ENCODE peak calls at places on chromosome 1, in six cellular contexts. Q is GM23248; C is effector memory CD4-positive, alpha-beta T cell; L is heart left ventricle; X is left ventricle myocardium inferior; D is colonic mucosa. H is an unnamed sample.
A peak's percentile ranks its signal among the peaks of the same experiment; 100 is the strongest.

GRCh38 chr1:230385173-230385480 is 41.0 kb downstream of the PGBD5 start:
- DNase-seq in C (no peak), X (no peak), L (no peak), Q (no peak), D (no peak), H (no peak)

GRCh38 chr1:14825396-14825795 is 226.9 kb downstream of the KAZN start:
- DNase-seq in Q (no peak), L (no peak), C (no peak), X (no peak), D (no peak), H (no peak)

GRCh38 chr1:10635385-10635896 is 160.7 kb downstream of the PEX14 start:
- DNase-seq in X (no peak), L (no peak), C (no peak), Q (peak; percentile 86), D (no peak), H (no peak)

GRCh38 chr1:213864007-213864406 is 123.8 kb upstream of the PROX1 start:
- DNase-seq in D (no peak), X (no peak), L (no peak), C (no peak), Q (no peak), H (no peak)

GRCh38 chr1:66359815-66360214 is 174.1 kb upstream of the SGIP1 start:
- DNase-seq in X (no peak), C (no peak), Q (peak; percentile 50), L (no peak), D (no peak), H (no peak)

GRCh38 chr1:226697151-226697575 is 41.9 kb downstream of the ITPKB start:
- DNase-seq in L (no peak), X (no peak), Q (peak; percentile 66), D (no peak), C (no peak), H (no peak)

GRCh38 chr1:101262601-101263348 is 26.0 kb downstream of the S1PR1 start:
- DNase-seq in X (no peak), L (no peak), Q (no peak), D (no peak), C (no peak), H (no peak)

GRCh38 chr1:41917051-41917530 is 1.6 kb downstream of the HIVEP3 start:
- DNase-seq in X (no peak), L (no peak), Q (no peak), D (no peak), C (no peak), H (no peak)

GRCh38 chr1:11920239-11920903 is 5.9 kb downstream of the KIAA2013 start:
- DNase-seq in L (peak; percentile 57), Q (no peak), X (no peak), C (no peak), D (no peak), H (no peak)

GRCh38 chr1:17122449-17123194 is 3.4 kb upstream of the PADI2 start:
- DNase-seq in D (peak; percentile 46), L (no peak), C (no peak), X (no peak), Q (peak; percentile 41), H (no peak)

GRCh38 chr1:2977886-2978611 is 43.2 kb upstream of the ACTRT2 start:
- DNase-seq in L (no peak), X (no peak), D (no peak), Q (no peak), C (no peak), H (no peak)

GRCh38 chr1:237799762-237800474 is 90.8 kb downstream of the ZP4 start:
- DNase-seq in L (peak; percentile 63), D (peak; percentile 83), C (no peak), Q (peak; percentile 20), X (peak; percentile 32), H (no peak)

GRCh38 chr1:70718086-70718630 is 307.1 kb downstream of the CTH start:
- DNase-seq in C (no peak), X (no peak), D (no peak), L (no peak), Q (peak; percentile 49), H (no peak)

GRCh38 chr1:85450832-85451231 is 14.1 kb downstream of the DDAH1 start:
- DNase-seq in C (no peak), X (no peak), Q (no peak), L (no peak), D (no peak), H (no peak)

GRCh38 chr1:156138366-156138969 is 14.9 kb upstream of the SEMA4A start:
- DNase-seq in X (no peak), C (no peak), L (no peak), D (no peak), Q (no peak), H (no peak)

GRCh38 chr1:939511-940107 is 15.9 kb downstream of the SAMD11 start:
- DNase-seq in X (no peak), Q (peak; percentile 30), L (no peak), C (no peak), D (no peak), H (no peak)

GRCh38 chr1:223417444-223417843 is 24.2 kb downstream of the CCDC185 start:
- DNase-seq in X (no peak), C (no peak), Q (no peak), L (no peak), D (no peak), H (no peak)

GRCh38 chr1:61208172-61208571 is 125.8 kb downstream of the NFIA start:
- DNase-seq in X (no peak), L (no peak), C (no peak), Q (no peak), D (no peak), H (no peak)

GRCh38 chr1:13947658-13948057 is 247.7 kb downstream of the PRDM2 start:
- DNase-seq in X (no peak), L (no peak), D (no peak), Q (no peak), C (no peak), H (no peak)

GRCh38 chr1:176745945-176746344 is 283.0 kb downstream of the PAPPA2 start:
- DNase-seq in X (no peak), L (no peak), C (no peak), Q (peak; percentile 20), D (no peak), H (no peak)

GRCh38 chr1:231016966-231017365 is 23.1 kb downstream of the FAM89A start:
- DNase-seq in D (no peak), X (no peak), L (no peak), C (no peak), Q (no peak), H (no peak)

GRCh38 chr1:61220531-61220930 is 138.2 kb downstream of the NFIA start:
- DNase-seq in D (no peak), X (no peak), C (no peak), L (no peak), Q (no peak), H (no peak)

GRCh38 chr1:204703826-204704612 is 18.5 kb upstream of the LRRN2 start:
- DNase-seq in C (no peak), D (no peak), X (no peak), Q (no peak), L (no peak), H (no peak)

GRCh38 chr1:22139817-22140216 is 3.1 kb downstream of the WNT4 start:
- DNase-seq in C (no peak), X (no peak), L (no peak), Q (no peak), D (no peak), H (no peak)

GRCh38 chr1:151193856-151194255 is 3.9 kb upstream of the VPS72 start:
- DNase-seq in D (no peak), L (no peak), C (no peak), Q (peak; percentile 32), X (no peak), H (no peak)

GRCh38 chr1:231966983-231967382 is 340.4 kb downstream of the DISC1 start:
- DNase-seq in L (no peak), D (no peak), X (no peak), Q (no peak), C (no peak), H (no peak)

GRCh38 chr1:92029241-92029922 is 403 bp upstream of the EPHX4 start:
- DNase-seq in D (no peak), L (no peak), C (no peak), Q (no peak), X (no peak), H (no peak)

GRCh38 chr1:201140941-201141260 is 13.4 kb downstream of the TMEM9 start:
- DNase-seq in X (no peak), D (no peak), Q (no peak), C (no peak), L (no peak), H (peak; percentile 25)

GRCh38 chr1:116817582-116818064 is 63.4 kb downstream of the CD2 start:
- DNase-seq in D (peak; percentile 52), L (no peak), Q (peak; percentile 45), X (no peak), C (peak; percentile 57), H (peak; percentile 60)

GRCh38 chr1:208534604-208534907 is 290.4 kb upstream of the PLXNA2 start:
- DNase-seq in L (no peak), Q (no peak), X (no peak), C (no peak), D (no peak), H (no peak)

GRCh38 chr1:223765036-223765718 is 52.8 kb downstream of the CAPN2 start:
- DNase-seq in X (peak; percentile 74), D (peak; percentile 49), C (no peak), Q (peak; percentile 36), L (peak; percentile 84), H (no peak)

DNA sequence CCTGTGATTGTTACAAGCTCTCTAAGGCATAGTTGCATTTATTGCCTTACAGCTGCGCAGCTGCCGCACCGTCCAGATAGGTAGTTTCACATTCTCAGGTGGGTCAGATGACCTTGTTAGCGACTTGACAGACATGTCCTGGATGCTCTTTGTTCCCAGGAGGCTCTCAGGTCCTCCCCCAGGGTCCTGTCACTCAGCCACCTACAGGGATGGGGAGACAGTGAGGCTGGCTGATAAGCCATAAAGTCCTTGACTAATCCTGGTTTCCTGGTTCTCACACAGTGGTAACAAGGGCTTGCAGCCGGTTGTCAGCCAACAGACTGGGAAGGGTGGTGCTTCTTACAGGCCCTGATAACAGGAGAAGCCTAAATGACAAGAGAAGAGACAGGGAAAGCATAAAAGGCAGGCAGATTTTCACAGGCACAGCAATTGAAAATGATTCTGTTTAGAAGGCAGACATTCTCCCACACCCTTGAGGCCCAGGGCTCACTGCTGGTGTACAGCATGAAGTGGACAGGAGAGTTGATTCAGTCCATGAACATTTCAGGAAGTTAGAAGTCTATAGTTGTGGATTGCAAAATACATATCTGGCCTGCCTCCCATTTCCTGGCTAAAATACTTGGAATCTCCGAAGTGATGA is 2.9 kb downstream of the ARF1 start:
- DNase-seq in X (peak; percentile 21), D (peak; percentile 68), L (peak; percentile 51), Q (peak; percentile 92), C (no peak), H (peak; percentile 45)
- H3K4me1 ChIP-seq in X (peaks cover 94% of the 10 kb centered on the region), D (peaks cover 51% of the 10 kb centered on the region), L (peaks cover 79% of the 10 kb centered on the region), Q (peaks cover 63% of the 10 kb centered on the region), C (peaks cover 79% of the 10 kb centered on the region), H (peaks cover 2% of the 10 kb centered on the region)

GRCh38 chr1:243738020-243738419 is 112.0 kb downstream of the AKT3 start:
- DNase-seq in X (no peak), Q (no peak), L (no peak), D (no peak), C (no peak), H (no peak)
- H3K27ac ChIP-seq in X (no peak overlapping the region), Q (no peak overlapping the region), L (no peak overlapping the region), D (no peak overlapping the region), C (no peak overlapping the region), H (no peak overlapping the region)

GRCh38 chr1:234611799-234612351 is 1.9 kb upstream of the IRF2BP2 start:
- DNase-seq in Q (no peak), D (peak; percentile 67), C (peak; percentile 20), X (peak; percentile 38), L (peak; percentile 54), H (peak; percentile 79)
- H3K4me3 ChIP-seq in Q (peak overlapping the region; percentile 64), D (peak overlapping the region; percentile 44), C (peak overlapping the region; percentile 19), X (peak overlapping the region; percentile 74), L (peak overlapping the region; percentile 62), H (no peak overlapping the region)

GRCh38 chr1:234916840-234917239 is 211.8 kb downstream of the TOMM20 start:
- DNase-seq in C (no peak), X (no peak), Q (no peak), D (no peak), L (no peak), H (no peak)
- H3K4me1 ChIP-seq in C (peaks cover 8% of the 10 kb centered on the region), X (peaks cover 97% of the 10 kb centered on the region), Q (peaks cover 6% of the 10 kb centered on the region), D (peaks cover 20% of the 10 kb centered on the region), L (peaks cover 79% of the 10 kb centered on the region), H (peaks cover 5% of the 10 kb centered on the region)